ENCODE peak calls at places on chromosome 16, in eight cellular contexts. B is GM23248; Y is right cardiac atrium; U is CD8-positive, alpha-beta memory T cell; S is SK-N-SH; T is fibroblast of lung; A is heart left ventricle; Z is IMR-90. K is an unnamed sample.

GRCh38 chr16:89711601-89712475 is 8.9 kb downstream of the VPS9D1 start:
- DNase-seq in B (peak; percentile 84), Y (peak; percentile 76), U (peak; percentile 59), S (peak; percentile 100), T (peak; percentile 30), A (no peak), Z (peak; percentile 50), K (peak; percentile 62)

GRCh38 chr16:19389246-19389645 is 28.4 kb upstream of the TMC5 start:
- DNase-seq in B (peak; percentile 43), Y (peak; percentile 73), U (peak; percentile 3), S (peak; percentile 60), T (peak; percentile 24), A (no peak), Z (no peak), K (peak; percentile 5)

GRCh38 chr16:14562691-14563491 is 67.2 kb downstream of the PARN start:
- DNase-seq in B (peak; percentile 87), Y (peak; percentile 68), U (no peak), S (no peak), T (peak; percentile 61), A (peak; percentile 33), Z (peak; percentile 26), K (no peak)

GRCh38 chr16:75287708-75288107 is 36.3 kb upstream of the BCAR1 start:
- DNase-seq in B (no peak), Y (no peak), U (no peak), S (no peak), T (no peak), A (no peak), Z (no peak), K (no peak)

GRCh38 chr16:77788196-77789084 is at the start of gene VAT1L:
- DNase-seq in B (peak; percentile 79), Y (peak; percentile 72), U (no peak), S (peak; percentile 89), T (peak; percentile 75), A (peak; percentile 32), Z (peak; percentile 63), K (no peak)

GRCh38 chr16:85400305-85401205 is 212.6 kb upstream of the GSE1 start:
- DNase-seq in B (no peak), Y (no peak), U (no peak), S (no peak), T (no peak), A (peak; percentile 6), Z (no peak), K (no peak)

GRCh38 chr16:57628008-57628781 is at the start of gene ADGRG1:
- DNase-seq in B (peak; percentile 98), Y (peak; percentile 93), U (no peak), S (peak; percentile 80), T (peak; percentile 96), A (peak; percentile 73), Z (peak; percentile 97), K (no peak)

GRCh38 chr16:23403547-23403946 is 49.4 kb downstream of the COG7 start:
- DNase-seq in B (no peak), Y (no peak), U (no peak), S (no peak), T (no peak), A (no peak), Z (no peak), K (no peak)

GRCh38 chr16:31458073-31458834 is 1.0 kb upstream of the ARMC5 start:
- DNase-seq in B (peak; percentile 67), Y (peak; percentile 61), U (peak; percentile 53), S (peak; percentile 58), T (peak; percentile 60), A (no peak), Z (peak; percentile 45), K (peak; percentile 48)

GRCh38 chr16:30780549-30780948 is 6.5 kb downstream of the ZNF629 start:
- DNase-seq in B (no peak), Y (no peak), U (no peak), S (no peak), T (no peak), A (no peak), Z (no peak), K (no peak)

GRCh38 chr16:85460983-85461813 is 151.9 kb upstream of the GSE1 start:
- DNase-seq in B (peak; percentile 82), Y (peak; percentile 76), U (no peak), S (peak; percentile 71), T (peak; percentile 54), A (no peak), Z (peak; percentile 56), K (no peak)

GRCh38 chr16:82236875-82237274 is 66.9 kb upstream of the MPHOSPH6 start:
- DNase-seq in B (no peak), Y (no peak), U (no peak), S (no peak), T (no peak), A (no peak), Z (no peak), K (no peak)

GRCh38 chr16:89581045-89581695 is 5.6 kb downstream of the CPNE7 start:
- DNase-seq in B (peak; percentile 99), Y (no peak), U (no peak), S (no peak), T (peak; percentile 99), A (no peak), Z (peak; percentile 99), K (no peak)

GRCh38 chr16:66364117-66364958 is 2.2 kb upstream of the CDH5 start:
- DNase-seq in B (peak; percentile 62), Y (peak; percentile 83), U (no peak), S (no peak), T (peak; percentile 45), A (peak; percentile 72), Z (no peak), K (no peak)

GRCh38 chr16:81513204-81514040 is 68.8 kb downstream of the CMIP start:
- DNase-seq in B (peak; percentile 35), Y (peak; percentile 96), U (no peak), S (no peak), T (peak; percentile 59), A (peak; percentile 70), Z (no peak), K (no peak)

GRCh38 chr16:592518-593306 is 2.8 kb downstream of the RAB40C start:
- DNase-seq in B (peak; percentile 20), Y (peak; percentile 64), U (no peak), S (no peak), T (no peak), A (peak; percentile 19), Z (no peak), K (no peak)
- H3K27ac ChIP-seq in B (no peak overlapping the region), Y (no peak overlapping the region), U (no peak overlapping the region), S (no peak overlapping the region), T (no peak overlapping the region), A (no peak overlapping the region), Z (no peak overlapping the region), K (no peak overlapping the region)

GRCh38 chr16:70740919-70741778 is 55.3 kb upstream of the MTSS2 start:
- DNase-seq in B (peak; percentile 88), Y (peak; percentile 43), U (no peak), S (no peak), T (peak; percentile 55), A (no peak), Z (peak; percentile 87), K (no peak)

GRCh38 chr16:70739389-70739788 is 53.5 kb upstream of the MTSS2 start:
- DNase-seq in B (no peak), Y (peak; percentile 44), U (no peak), S (no peak), T (no peak), A (no peak), Z (no peak), K (no peak)

GRCh38 chr16:70740174-70740918 is 54.5 kb upstream of the MTSS2 start:
- DNase-seq in B (no peak), Y (peak; percentile 20), U (no peak), S (no peak), T (no peak), A (no peak), Z (no peak), K (no peak)

GRCh38 chr16:70743791-70744190 is 57.2 kb downstream of the VAC14 start:
- DNase-seq in B (no peak), Y (peak; percentile 62), U (no peak), S (no peak), T (no peak), A (no peak), Z (no peak), K (no peak)

DNA sequence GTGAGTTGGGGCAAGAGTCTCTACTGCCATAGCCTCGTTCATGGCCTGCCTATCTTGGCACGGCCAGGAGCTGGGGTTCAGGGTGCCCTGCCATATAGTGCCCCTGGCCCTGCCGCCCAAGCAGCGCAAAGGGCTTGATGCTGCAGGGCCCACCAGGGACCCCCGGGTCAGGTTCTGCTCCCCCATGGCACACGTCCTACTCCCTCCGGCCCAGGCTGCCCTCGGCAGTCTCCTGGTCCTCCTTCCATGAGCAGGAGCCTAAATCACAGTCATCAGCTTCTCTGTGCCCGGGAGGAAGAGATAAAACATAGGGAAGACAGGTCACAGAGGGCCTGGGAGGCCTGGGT is 55.9 kb upstream of the MTSS2 start:
- DNase-seq in B (no peak), Y (peak; percentile 28), U (no peak), S (no peak), T (no peak), A (no peak), Z (no peak), K (no peak)
- H3K27ac ChIP-seq in B (peak overlapping the region; percentile 91), Y (no peak overlapping the region), U (no peak overlapping the region), S (peak overlapping the region; percentile 70), T (peak overlapping the region; percentile 79), A (no peak overlapping the region), Z (peak overlapping the region; percentile 79), K (no peak overlapping the region)

GRCh38 chr16:17635183-17635582 is 164.4 kb upstream of the XYLT1 start:
- DNase-seq in B (no peak), Y (no peak), U (no peak), S (no peak), T (no peak), A (no peak), Z (no peak), K (no peak)

GRCh38 chr16:17633146-17633966 is 162.6 kb upstream of the XYLT1 start:
- DNase-seq in B (peak; percentile 41), Y (no peak), U (no peak), S (no peak), T (peak; percentile 46), A (no peak), Z (no peak), K (no peak)

DNA sequence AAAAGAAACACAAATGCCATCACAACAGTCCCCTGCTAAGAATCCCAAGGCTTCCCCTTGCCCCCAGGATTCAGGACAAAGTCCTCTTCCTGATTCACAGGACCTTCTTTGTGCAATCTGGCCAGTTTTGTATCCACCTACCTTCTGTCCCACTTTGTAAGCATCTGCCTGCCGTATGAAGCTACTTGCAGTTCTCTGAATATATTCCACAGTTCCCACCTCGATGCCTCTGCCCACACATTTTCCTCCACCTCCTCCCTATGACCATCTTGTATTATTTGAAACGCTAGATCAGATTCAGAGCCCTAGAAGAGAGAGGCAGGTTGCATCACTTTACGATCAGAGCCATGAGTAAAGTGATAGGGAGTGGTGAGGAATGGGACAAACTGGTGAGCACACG is 159.2 kb upstream of the XYLT1 start:
- DNase-seq in B (no peak), Y (no peak), U (no peak), S (no peak), T (no peak), A (no peak), Z (no peak), K (no peak)
- H3K27ac ChIP-seq in B (no peak overlapping the region), Y (no peak overlapping the region), U (no peak overlapping the region), S (no peak overlapping the region), T (no peak overlapping the region), A (no peak overlapping the region), Z (no peak overlapping the region), K (no peak overlapping the region)

DNA sequence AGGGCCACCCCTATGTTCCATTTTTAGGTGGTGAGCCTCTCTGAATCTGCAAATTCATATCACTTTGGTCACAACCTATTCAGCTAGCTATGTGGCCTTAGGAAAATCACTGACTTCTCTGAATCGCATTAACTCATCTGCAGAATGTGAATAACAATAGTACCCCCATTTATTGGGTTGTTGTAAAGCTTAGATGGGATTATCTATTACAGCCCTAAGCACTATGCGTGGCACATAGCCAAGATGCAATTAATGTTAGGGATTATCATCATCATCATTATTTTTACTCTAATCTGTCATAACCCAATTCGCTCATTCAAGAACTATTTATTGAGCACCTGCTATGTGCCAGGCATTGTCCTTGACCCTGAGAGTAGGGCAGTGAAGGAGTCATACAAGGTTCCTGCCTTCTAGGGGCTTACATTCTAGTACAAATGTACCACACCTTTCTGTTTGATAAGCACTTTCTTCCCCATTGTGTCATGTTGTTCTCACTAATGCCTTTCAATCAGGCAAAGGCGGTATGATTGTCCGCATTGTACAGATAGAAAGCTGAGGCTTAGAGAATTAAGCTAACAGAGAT is 38.5 kb downstream of the CHD9 start:
- DNase-seq in B (no peak), Y (no peak), U (no peak), S (no peak), T (no peak), A (no peak), Z (no peak), K (no peak)
- H3K27ac ChIP-seq in B (no peak overlapping the region), Y (peak overlapping the region; percentile 73), U (no peak overlapping the region), S (peak overlapping the region; percentile 100), T (no peak overlapping the region), A (peak overlapping the region; percentile 65), Z (no peak overlapping the region), K (no peak overlapping the region)